ENCODE peak calls at places on chromosomes 1 and 21, in six cellular contexts. J is cerebellar cortex; L is activated naive CD4-positive, alpha-beta T cell treated with anti-CD3 and anti-CD28 coated beads, Interleukin-2, amount 50 U/mL, for 72 hours; B is activated T-cell treated with anti-CD3 and anti-CD28 coated beads for 24 hours; N is activated CD4-positive, alpha-beta T cell treated with anti-CD3 and anti-CD28 coated beads for 24 hours; O is neural crest cell. C is an unnamed sample.
A peak's percentile ranks its signal among the peaks of the same experiment; 100 is the strongest.

GRCh38 chr1:67489643-67490042 is 59.4 kb upstream of the SERBP1 start:
- DNase-seq in J (peak; percentile 30), O (no peak), B (no peak), L (no peak), N (no peak), C (peak; percentile 16)

GRCh38 chr1:24903011-24903461 is 27.0 kb downstream of the RUNX3 start:
- DNase-seq in N (no peak), O (no peak), J (no peak), B (no peak), L (no peak), C (no peak)

GRCh38 chr1:6866825-6867224 is 81.6 kb downstream of the CAMTA1 start:
- DNase-seq in L (no peak), B (no peak), J (no peak), N (no peak), O (no peak), C (no peak)

GRCh38 chr1:114224196-114224907 is 70.7 kb upstream of the SYT6 start:
- DNase-seq in B (no peak), L (no peak), J (peak; percentile 14), O (no peak), N (no peak), C (no peak)

GRCh38 chr1:240031414-240031813 is 60.3 kb upstream of the FMN2 start:
- DNase-seq in N (no peak), L (no peak), J (no peak), O (no peak), B (no peak), C (peak; percentile 68)

GRCh38 chr1:219374636-219375035 is 201.0 kb downstream of the LYPLAL1 start:
- DNase-seq in J (no peak), B (no peak), O (no peak), N (no peak), L (no peak), C (no peak)

GRCh38 chr1:171984850-171985485 is 143.7 kb downstream of the DNM3 start:
- DNase-seq in L (no peak), J (peak; percentile 62), N (no peak), B (no peak), O (no peak), C (peak; percentile 52)

GRCh38 chr1:24892188-24893153 is 37.6 kb downstream of the RUNX3 start:
- DNase-seq in O (no peak), L (no peak), J (no peak), B (no peak), N (no peak), C (no peak)

GRCh38 chr21:37367301-37367757 is 756 bp downstream of the DYRK1A start:
- DNase-seq in L (peak; percentile 36), J (no peak), N (no peak), O (no peak), B (no peak), C (no peak)

GRCh38 chr1:50098490-50099109 is 10.1 kb upstream of the ELAVL4 start:
- DNase-seq in J (no peak), N (no peak), B (no peak), L (no peak), O (no peak), C (no peak)

GRCh38 chr1:93960641-93961147 is 51.5 kb upstream of the GCLM start:
- DNase-seq in N (no peak), L (no peak), O (no peak), B (no peak), J (no peak), C (no peak)

GRCh38 chr1:226311376-226311775 is 2.4 kb upstream of the LIN9 start:
- DNase-seq in O (no peak), N (no peak), L (no peak), J (no peak), B (no peak), C (no peak)

GRCh38 chr1:54475357-54476230 is 69.4 kb upstream of the SSBP3 start:
- DNase-seq in N (no peak), O (no peak), L (no peak), B (no peak), J (peak; percentile 54), C (no peak)

C was measured in fibroblast of mammary gland.